ENCODE peak calls at places on chromosomes 7 and 10, in nine cellular contexts. Q is astrocyte of the spinal cord; O is naive thymus-derived CD8-positive, alpha-beta T cell; U is HTR-8/SVneo; M is GM23338; X is glutamatergic neuron; P is RCC 7860; T is ELF-1; E is naive B cell. N is an unnamed sample.

GRCh38 chr7:150937848-150938561 is 40.1 kb downstream of the KCNH2 start:
- DNase-seq in Q (no peak), O (peak; percentile 23), U (peak; percentile 10), M (peak; percentile 32), X (no peak), P (no peak), T (peak; percentile 84), E (no peak), N (no peak)

GRCh38 chr10:88042162-88043100 is 179.0 kb downstream of the PTEN start:
- DNase-seq in Q (peak; percentile 31), O (no peak), U (peak; percentile 10), M (peak; percentile 32), X (no peak), P (no peak), T (peak; percentile 84), E (no peak), N (no peak)

GRCh38 chr7:87475359-87476178 is at the start of gene ABCB4:
- DNase-seq in Q (peak; percentile 4), O (no peak), U (no peak), M (peak; percentile 39), X (peak; percentile 36), P (no peak), T (no peak), E (peak; percentile 55), N (peak; percentile 31)

GRCh38 chr7:2038876-2039728 is 193.6 kb downstream of the MAD1L1 start:
- DNase-seq in Q (no peak), O (no peak), U (no peak), M (no peak), X (no peak), P (no peak), T (no peak), E (no peak), N (peak; percentile 71)

GRCh38 chr7:158753900-158754299 is 49.3 kb upstream of the NCAPG2 start:
- DNase-seq in Q (no peak), O (no peak), U (no peak), M (no peak), X (no peak), P (no peak), T (no peak), E (no peak), N (no peak)

GRCh38 chr7:46784746-46785145 is 797.2 kb downstream of the TNS3 start:
- DNase-seq in Q (peak; percentile 76), O (no peak), U (no peak), M (no peak), X (no peak), P (peak; percentile 93), T (no peak), E (no peak), N (no peak)

GRCh38 chr10:100344386-100344785 is 2.6 kb upstream of the SCD start:
- DNase-seq in Q (no peak), O (no peak), U (no peak), M (no peak), X (no peak), P (no peak), T (no peak), E (no peak), N (no peak)

GRCh38 chr10:48693206-48693605 is 8.5 kb downstream of the WDFY4 start:
- DNase-seq in Q (no peak), O (no peak), U (no peak), M (no peak), X (no peak), P (no peak), T (no peak), E (no peak), N (no peak)

GRCh38 chr7:66617295-66617694 is 11.4 kb upstream of the KCTD7 start:
- DNase-seq in Q (no peak), O (no peak), U (no peak), M (no peak), X (no peak), P (no peak), T (no peak), E (no peak), N (no peak)

GRCh38 chr7:37832194-37832593 is 16.2 kb upstream of the NME8 start:
- DNase-seq in Q (no peak), O (no peak), U (no peak), M (no peak), X (no peak), P (no peak), T (no peak), E (no peak), N (no peak)

GRCh38 chr7:130232209-130232608 is 24.5 kb downstream of the SSMEM1 start:
- DNase-seq in Q (no peak), O (no peak), U (no peak), M (no peak), X (no peak), P (no peak), T (no peak), E (no peak), N (no peak)

GRCh38 chr10:14656052-14656451 is 118.6 kb downstream of the FAM107B start:
- DNase-seq in Q (no peak), O (no peak), U (no peak), M (peak; percentile 34), X (no peak), P (no peak), T (no peak), E (no peak), N (no peak)

GRCh38 chr7:80139179-80139578 is 4.5 kb downstream of the GNAI1 start:
- DNase-seq in Q (no peak), O (no peak), U (no peak), M (no peak), X (no peak), P (no peak), T (no peak), E (no peak), N (no peak)

GRCh38 chr10:124732931-124733536 is 11.1 kb downstream of the FAM53B start:
- DNase-seq in Q (peak; percentile 28), O (no peak), U (no peak), M (no peak), X (no peak), P (no peak), T (peak; percentile 55), E (no peak), N (no peak)

GRCh38 chr7:14071045-14071444 is 81.6 kb upstream of the ETV1 start:
- DNase-seq in Q (no peak), O (no peak), U (no peak), M (no peak), X (no peak), P (no peak), T (no peak), E (no peak), N (no peak)

GRCh38 chr7:99623091-99623693 is 6.4 kb downstream of the ZSCAN25 start:
- DNase-seq in Q (no peak), O (no peak), U (peak; percentile 11), M (no peak), X (no peak), P (no peak), T (no peak), E (no peak), N (no peak)

GRCh38 chr10:132972986-132973902 is 30.9 kb upstream of the CFAP46 start:
- DNase-seq in Q (no peak), O (no peak), U (no peak), M (no peak), X (peak; percentile 9), P (no peak), T (no peak), E (no peak), N (no peak)

GRCh38 chr7:74514131-74514591 is 60.5 kb downstream of the GTF2IRD1 start:
- DNase-seq in Q (no peak), O (no peak), U (no peak), M (no peak), X (no peak), P (no peak), T (no peak), E (no peak), N (no peak)

GRCh38 chr7:28440055-28440601 is 27.8 kb downstream of the CREB5 start:
- DNase-seq in Q (no peak), O (no peak), U (no peak), M (no peak), X (no peak), P (no peak), T (no peak), E (no peak), N (no peak)

GRCh38 chr7:30924624-30925023 is 13.0 kb downstream of the AQP1 start:
- DNase-seq in Q (no peak), O (no peak), U (no peak), M (no peak), X (no peak), P (no peak), T (no peak), E (no peak), N (no peak)

GRCh38 chr10:6701289-6701688 is 121.2 kb upstream of the PRKCQ start:
- DNase-seq in Q (no peak), O (no peak), U (no peak), M (peak; percentile 53), X (peak; percentile 27), P (no peak), T (peak; percentile 9), E (no peak), N (no peak)